ENCODE peak calls at places on chromosome 22, in seven cellular contexts. K is A549, I is K562, W is upper lobe of left lung, L is adrenal gland, R is right lobe of liver, G is ovary. Z is an unnamed sample.

GRCh38 chr22:26462971-26463661 is 20.5 kb downstream of the HPS4 start:
- DNase-seq in R (no peak), K (no peak), L (peak; percentile 63), G (no peak), I (no peak), W (no peak), Z (no peak)

GRCh38 chr22:30015846-30016245 is 64.4 kb upstream of the HORMAD2 start:
- DNase-seq in G (no peak), K (no peak), I (no peak), R (no peak), L (no peak), W (no peak), Z (no peak)

GRCh38 chr22:35684270-35684700 is 33.4 kb upstream of the APOL5 start:
- DNase-seq in G (no peak), K (no peak), R (no peak), I (no peak), W (no peak), L (no peak), Z (no peak)

GRCh38 chr22:28438183-28438778 is 241.4 kb downstream of the TTC28 start:
- DNase-seq in L (no peak), G (no peak), R (no peak), I (no peak), W (no peak), K (no peak), Z (no peak)

GRCh38 chr22:37054078-37054440 is 2.5 kb downstream of the KCTD17 start:
- DNase-seq in L (no peak), G (no peak), I (peak; percentile 27), K (no peak), W (no peak), R (peak; percentile 52), Z (no peak)

GRCh38 chr22:37549704-37550059 is 10.6 kb upstream of the CDC42EP1 start:
- DNase-seq in W (no peak), I (no peak), L (peak; percentile 88), R (peak; percentile 89), G (peak; percentile 71), K (no peak), Z (no peak)

GRCh38 chr22:24592144-24592845 is 578 bp downstream of the LRRC75B start:
- DNase-seq in K (no peak), R (no peak), W (no peak), I (no peak), G (peak; percentile 68), L (no peak), Z (no peak)

GRCh38 chr22:48101704-48102103 is 1339.3 kb downstream of the TBC1D22A start:
- DNase-seq in W (peak; percentile 50), I (no peak), R (no peak), G (no peak), L (no peak), K (no peak), Z (no peak)

GRCh38 chr22:39789794-39790193 is 103.8 kb downstream of the ENTHD1 start:
- DNase-seq in G (no peak), R (no peak), W (no peak), I (no peak), K (no peak), L (no peak), Z (no peak)

GRCh38 chr22:46408568-46409506 is 73.3 kb downstream of the TRMU start:
- DNase-seq in I (peak; percentile 13), K (no peak), G (no peak), L (no peak), R (no peak), W (peak; percentile 67), Z (no peak)

GRCh38 chr22:49979587-49980264 is 19.2 kb downstream of the PIM3 start:
- DNase-seq in R (no peak), K (peak; percentile 33), W (no peak), I (peak; percentile 45), L (no peak), G (peak; percentile 13), Z (no peak)

GRCh38 chr22:22770280-22770871 is 117.2 kb upstream of the IGLL5 start:
- DNase-seq in W (no peak), G (peak; percentile 64), L (peak; percentile 53), K (peak; percentile 33), I (peak; percentile 100), R (peak; percentile 72), Z (no peak)

GRCh38 chr22:25764270-25765015 is 22.5 kb downstream of the MYO18B start:
- DNase-seq in I (peak; percentile 30), G (no peak), W (no peak), K (no peak), L (no peak), R (no peak), Z (peak; percentile 59)

GRCh38 chr22:25172153-25172552 is 27.5 kb upstream of the CRYBB3 start:
- DNase-seq in K (peak; percentile 7), I (no peak), G (no peak), L (peak; percentile 44), R (no peak), W (no peak), Z (no peak)

GRCh38 chr22:28799125-28799833 is 1.1 kb downstream of the XBP1 start:
- DNase-seq in I (peak; percentile 17), W (no peak), R (no peak), L (peak; percentile 75), K (peak; percentile 71), G (peak; percentile 48), Z (no peak)

GRCh38 chr22:30094804-30095203 is 14.5 kb downstream of the HORMAD2 start:
- DNase-seq in R (no peak), W (no peak), I (no peak), G (no peak), K (no peak), L (no peak), Z (no peak)

GRCh38 chr22:19579880-19580279 is 55.7 kb upstream of the CLDN5 start:
- DNase-seq in W (no peak), I (peak; percentile 67), L (peak; percentile 27), K (no peak), G (no peak), R (no peak), Z (no peak)
- TF ChIP-seq POLR2A in W (no peak), I (no peak), L (no peak), K (no peak), G (no peak), R (no peak), Z (no peak)

DNA sequence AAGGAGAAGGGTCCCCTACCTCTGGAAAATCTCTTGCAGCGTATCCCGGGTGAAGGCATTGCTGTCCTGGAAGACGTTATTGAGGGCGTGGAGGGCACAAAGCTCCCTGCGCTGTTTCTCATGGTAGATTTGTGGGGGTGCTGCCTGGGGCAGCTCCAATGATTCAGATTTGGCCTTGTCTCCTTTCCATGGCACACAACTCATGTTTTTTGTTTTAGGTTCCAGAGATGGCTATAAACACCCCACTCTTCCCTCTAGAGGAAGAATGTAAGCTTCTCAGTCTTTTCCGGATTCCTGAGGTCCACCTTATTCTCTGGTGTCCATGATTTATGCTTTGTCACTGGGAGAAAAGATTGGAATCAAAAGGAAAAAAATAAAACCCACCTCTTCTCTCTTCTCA is 959 bp downstream of the JOSD1 start:
- DNase-seq in L (no peak), R (no peak), W (no peak), I (no peak), G (no peak), K (no peak), Z (no peak)
- TF ChIP-seq CTCF in L (no peak), R (no peak), W (no peak), I (no peak), G (no peak), K (no peak), Z (no peak)

GRCh38 chr22:44890416-44891292 is 119.2 kb downstream of the PHF21B start:
- DNase-seq in G (peak; percentile 26), L (no peak), I (no peak), W (peak; percentile 64), K (no peak), R (peak; percentile 43), Z (peak; percentile 63)

GRCh38 chr22:44888491-44888941 is 121.3 kb downstream of the PHF21B start:
- DNase-seq in K (no peak), W (no peak), R (peak; percentile 40), I (no peak), G (peak; percentile 16), L (no peak), Z (no peak)

GRCh38 chr22:44887941-44888366 is 121.9 kb downstream of the PHF21B start:
- DNase-seq in K (no peak), L (no peak), W (peak; percentile 76), G (peak; percentile 29), I (no peak), R (peak; percentile 42), Z (peak; percentile 70)

GRCh38 chr22:44891293-44891747 is 118.5 kb downstream of the PHF21B start:
- DNase-seq in I (no peak), R (peak; percentile 35), K (no peak), W (peak; percentile 46), G (no peak), L (no peak), Z (peak; percentile 58)

DNA sequence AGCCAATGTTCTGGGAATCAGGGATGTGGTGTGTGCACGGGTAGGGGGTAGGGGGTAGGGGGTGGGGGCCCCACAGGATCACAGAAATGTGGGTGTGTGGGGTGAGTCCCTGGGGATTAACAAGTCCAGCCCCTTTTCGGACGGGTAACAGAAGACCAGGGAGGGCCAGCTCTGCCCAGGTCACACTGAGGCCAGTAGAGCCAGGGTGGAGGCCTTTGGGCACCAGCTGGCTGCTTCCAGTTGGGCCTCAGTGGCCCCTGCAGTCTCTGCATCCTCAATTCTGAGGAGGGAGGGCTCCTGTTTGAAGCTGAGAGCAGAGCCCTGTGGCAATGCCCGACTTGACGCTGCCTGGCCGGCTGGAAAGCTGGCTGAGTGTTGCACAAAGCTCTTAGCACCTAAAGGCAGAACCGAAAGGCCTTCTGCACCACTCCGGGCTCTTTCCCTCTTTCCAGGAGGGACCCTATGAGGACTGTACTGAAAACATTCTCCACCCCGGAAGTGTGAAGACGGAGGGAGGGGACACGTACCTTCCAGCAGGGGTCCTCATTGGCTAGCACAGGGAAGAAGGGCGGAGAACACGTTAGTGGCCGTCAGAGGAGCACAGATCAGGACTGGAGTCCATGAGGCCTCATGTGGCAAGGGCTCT is 120.4 kb downstream of the PHF21B start:
- DNase-seq in L (no peak), R (peak; percentile 31), G (peak; percentile 28), W (no peak), I (peak; percentile 66), K (no peak), Z (peak; percentile 38)
- TF ChIP-seq POLR2A in L (no peak), R (no peak), G (no peak), W (no peak), I (no peak), K (no peak), Z (no peak)

DNA sequence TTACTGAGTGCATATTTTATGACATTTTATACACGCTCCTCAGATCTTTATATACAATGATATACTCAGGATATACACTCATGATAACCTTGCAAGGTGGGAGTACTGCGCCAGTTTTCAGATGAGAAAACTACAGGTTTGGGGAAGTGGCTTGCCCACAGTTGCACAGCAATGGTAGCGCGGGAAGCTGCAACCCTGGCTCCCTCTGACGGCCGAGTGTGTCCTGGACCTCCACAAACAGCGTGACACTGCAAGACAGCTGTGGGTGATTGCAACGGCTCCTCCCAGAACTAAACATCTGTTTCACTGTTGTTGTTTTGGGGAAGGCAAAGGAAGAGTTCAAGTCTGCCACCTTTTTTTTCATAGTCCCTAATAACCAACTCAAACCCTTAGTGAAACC is 47.0 kb downstream of the PACSIN2 start:
- DNase-seq in R (peak; percentile 75), I (peak; percentile 53), K (no peak), W (no peak), G (no peak), L (no peak), Z (peak; percentile 94)
- TF ChIP-seq CTCF in R (peak; percentile 4), I (peak; percentile 54), K (no peak), W (peak; percentile 24), G (no peak), L (no peak), Z (peak; percentile 58)

Z was measured in spleen.